ENCODE peak calls at places on chromosomes 16 and 17, in eight cellular contexts. One of them, this sample, is unnamed.

GRCh38 chr17:76716834-76717205 is 6.1 kb upstream of the MXRA7 start:
- DNase-seq in fibroblast of lung: peak
- DNase-seq in tibial artery: no peak
- DNase-seq in heart left ventricle: peak
- DNase-seq in lower lobe of right lung: no peak
- DNase-seq in coronary artery: no peak
- DNase-seq in psoas muscle: no peak
- DNase-seq in A549: no peak
- DNase-seq in this sample: no peak

GRCh38 chr16:55552621-55553020 is 13.9 kb upstream of the CAPNS2 start:
- DNase-seq in coronary artery: no peak
- DNase-seq in psoas muscle: no peak
- DNase-seq in heart left ventricle: no peak
- DNase-seq in lower lobe of right lung: no peak
- DNase-seq in tibial artery: no peak
- DNase-seq in A549: no peak
- DNase-seq in fibroblast of lung: peak
- DNase-seq in this sample: no peak

GRCh38 chr17:76523084-76524037 is 14.1 kb downstream of the CYGB start:
- DNase-seq in psoas muscle: peak
- DNase-seq in lower lobe of right lung: peak
- DNase-seq in A549: peak
- DNase-seq in coronary artery: no peak
- DNase-seq in heart left ventricle: peak
- DNase-seq in tibial artery: no peak
- DNase-seq in fibroblast of lung: peak
- DNase-seq in this sample: peak

GRCh38 chr16:3095869-3096268 is 3.2 kb downstream of the ZSCAN10 start:
- DNase-seq in heart left ventricle: no peak
- DNase-seq in tibial artery: no peak
- DNase-seq in psoas muscle: no peak
- DNase-seq in coronary artery: no peak
- DNase-seq in fibroblast of lung: no peak
- DNase-seq in lower lobe of right lung: peak
- DNase-seq in A549: peak
- DNase-seq in this sample: no peak

GRCh38 chr16:29148867-29149272 is 164.0 kb downstream of the LAT start:
- DNase-seq in heart left ventricle: peak
- DNase-seq in tibial artery: peak
- DNase-seq in A549: no peak
- DNase-seq in coronary artery: no peak
- DNase-seq in psoas muscle: no peak
- DNase-seq in fibroblast of lung: no peak
- DNase-seq in lower lobe of right lung: peak
- DNase-seq in this sample: no peak

GRCh38 chr17:40415390-40415789 is 2.3 kb downstream of the TOP2A start:
- DNase-seq in tibial artery: no peak
- DNase-seq in coronary artery: no peak
- DNase-seq in A549: peak
- DNase-seq in fibroblast of lung: peak
- DNase-seq in psoas muscle: no peak
- DNase-seq in heart left ventricle: no peak
- DNase-seq in lower lobe of right lung: no peak
- DNase-seq in this sample: no peak

GRCh38 chr17:50234581-50234980 is 33.1 kb upstream of the COL1A1 start:
- DNase-seq in A549: no peak
- DNase-seq in lower lobe of right lung: no peak
- DNase-seq in fibroblast of lung: no peak
- DNase-seq in heart left ventricle: no peak
- DNase-seq in coronary artery: no peak
- DNase-seq in psoas muscle: no peak
- DNase-seq in tibial artery: no peak
- DNase-seq in this sample: no peak

GRCh38 chr16:15952265-15952711 is 2.9 kb downstream of the ABCC1 start:
- DNase-seq in coronary artery: no peak
- DNase-seq in A549: no peak
- DNase-seq in tibial artery: peak
- DNase-seq in lower lobe of right lung: no peak
- DNase-seq in heart left ventricle: no peak
- DNase-seq in psoas muscle: no peak
- DNase-seq in fibroblast of lung: no peak
- DNase-seq in this sample: no peak

GRCh38 chr16:57266531-57267268 is 17.8 kb downstream of the PLLP start:
- DNase-seq in coronary artery: no peak
- DNase-seq in psoas muscle: no peak
- DNase-seq in lower lobe of right lung: no peak
- DNase-seq in fibroblast of lung: no peak
- DNase-seq in tibial artery: no peak
- DNase-seq in heart left ventricle: no peak
- DNase-seq in A549: no peak
- DNase-seq in this sample: peak

GRCh38 chr17:65359016-65359415 is 202.4 kb downstream of the AXIN2 start:
- DNase-seq in coronary artery: no peak
- DNase-seq in lower lobe of right lung: no peak
- DNase-seq in tibial artery: no peak
- DNase-seq in psoas muscle: no peak
- DNase-seq in heart left ventricle: no peak
- DNase-seq in A549: no peak
- DNase-seq in fibroblast of lung: peak
- DNase-seq in this sample: no peak

GRCh38 chr16:4882633-4883285 is 35.5 kb downstream of the UBN1 start:
- DNase-seq in coronary artery: no peak
- DNase-seq in tibial artery: no peak
- DNase-seq in A549: no peak
- DNase-seq in psoas muscle: no peak
- DNase-seq in heart left ventricle: peak
- DNase-seq in fibroblast of lung: peak
- DNase-seq in lower lobe of right lung: no peak
- DNase-seq in this sample: peak

GRCh38 chr17:43314582-43314981 is 80.8 kb upstream of the RNU2-1 start:
- DNase-seq in tibial artery: no peak
- DNase-seq in coronary artery: no peak
- DNase-seq in psoas muscle: no peak
- DNase-seq in A549: no peak
- DNase-seq in lower lobe of right lung: no peak
- DNase-seq in heart left ventricle: no peak
- DNase-seq in fibroblast of lung: no peak
- DNase-seq in this sample: no peak

GRCh38 chr16:30663038-30663437 is 4.8 kb downstream of the FBRS start:
- DNase-seq in lower lobe of right lung: no peak
- DNase-seq in A549: no peak
- DNase-seq in heart left ventricle: no peak
- DNase-seq in psoas muscle: no peak
- DNase-seq in tibial artery: no peak
- DNase-seq in coronary artery: no peak
- DNase-seq in fibroblast of lung: no peak
- DNase-seq in this sample: no peak

GRCh38 chr17:72970794-72971512 is 121.5 kb downstream of the SLC39A11 start:
- DNase-seq in psoas muscle: no peak
- DNase-seq in heart left ventricle: no peak
- DNase-seq in tibial artery: no peak
- DNase-seq in coronary artery: no peak
- DNase-seq in lower lobe of right lung: no peak
- DNase-seq in A549: no peak
- DNase-seq in fibroblast of lung: no peak
- DNase-seq in this sample: peak
- H3K27ac ChIP-seq in psoas muscle: no peak
- H3K27ac ChIP-seq in heart left ventricle: no peak
- H3K27ac ChIP-seq in tibial artery: no peak
- H3K27ac ChIP-seq in coronary artery: no peak
- H3K27ac ChIP-seq in lower lobe of right lung: no peak
- H3K27ac ChIP-seq in A549: no peak
- H3K27ac ChIP-seq in fibroblast of lung: no peak
- H3K27ac ChIP-seq in this sample: no peak

GRCh38 chr17:20009302-20010098 is at the start of gene SPECC1:
- DNase-seq in psoas muscle: peak
- DNase-seq in fibroblast of lung: peak
- DNase-seq in A549: peak
- DNase-seq in coronary artery: peak
- DNase-seq in heart left ventricle: peak
- DNase-seq in lower lobe of right lung: peak
- DNase-seq in tibial artery: peak
- DNase-seq in this sample: peak
- TF ChIP-seq CTCF in psoas muscle: peak
- TF ChIP-seq CTCF in fibroblast of lung: no peak
- TF ChIP-seq CTCF in A549: peak
- TF ChIP-seq CTCF in coronary artery: peak
- TF ChIP-seq CTCF in heart left ventricle: peak
- TF ChIP-seq CTCF in lower lobe of right lung: peak
- TF ChIP-seq CTCF in tibial artery: peak
- TF ChIP-seq CTCF in this sample: peak

GRCh38 chr17:1494203-1494602 is 1.7 kb upstream of the MYO1C start:
- DNase-seq in coronary artery: no peak
- DNase-seq in fibroblast of lung: no peak
- DNase-seq in lower lobe of right lung: no peak
- DNase-seq in heart left ventricle: no peak
- DNase-seq in psoas muscle: no peak
- DNase-seq in tibial artery: no peak
- DNase-seq in A549: no peak
- DNase-seq in this sample: no peak
- H3K27ac ChIP-seq in coronary artery: peak
- H3K27ac ChIP-seq in fibroblast of lung: no peak
- H3K27ac ChIP-seq in lower lobe of right lung: peak
- H3K27ac ChIP-seq in heart left ventricle: peak
- H3K27ac ChIP-seq in psoas muscle: no peak
- H3K27ac ChIP-seq in tibial artery: peak
- H3K27ac ChIP-seq in A549: no peak
- H3K27ac ChIP-seq in this sample: peak

GRCh38 chr17:61410100-61410551 is 10.5 kb downstream of the TBX2 start:
- DNase-seq in psoas muscle: no peak
- DNase-seq in heart left ventricle: peak
- DNase-seq in tibial artery: peak
- DNase-seq in fibroblast of lung: no peak
- DNase-seq in coronary artery: no peak
- DNase-seq in A549: no peak
- DNase-seq in lower lobe of right lung: peak
- DNase-seq in this sample: no peak

GRCh38 chr17:61412860-61413653 is 13.4 kb downstream of the TBX2 start:
- DNase-seq in lower lobe of right lung: no peak
- DNase-seq in fibroblast of lung: peak
- DNase-seq in coronary artery: peak
- DNase-seq in tibial artery: peak
- DNase-seq in heart left ventricle: peak
- DNase-seq in A549: no peak
- DNase-seq in psoas muscle: no peak
- DNase-seq in this sample: no peak

GRCh38 chr17:61410555-61411089 is 11.0 kb downstream of the TBX2 start:
- DNase-seq in A549: no peak
- DNase-seq in coronary artery: peak
- DNase-seq in tibial artery: peak
- DNase-seq in heart left ventricle: peak
- DNase-seq in fibroblast of lung: peak
- DNase-seq in psoas muscle: peak
- DNase-seq in lower lobe of right lung: peak
- DNase-seq in this sample: peak

GRCh38 chr17:61411944-61412859 is 12.6 kb downstream of the TBX2 start:
- DNase-seq in A549: peak
- DNase-seq in fibroblast of lung: peak
- DNase-seq in psoas muscle: peak
- DNase-seq in tibial artery: peak
- DNase-seq in heart left ventricle: peak
- DNase-seq in coronary artery: peak
- DNase-seq in lower lobe of right lung: peak
- DNase-seq in this sample: peak

DNA sequence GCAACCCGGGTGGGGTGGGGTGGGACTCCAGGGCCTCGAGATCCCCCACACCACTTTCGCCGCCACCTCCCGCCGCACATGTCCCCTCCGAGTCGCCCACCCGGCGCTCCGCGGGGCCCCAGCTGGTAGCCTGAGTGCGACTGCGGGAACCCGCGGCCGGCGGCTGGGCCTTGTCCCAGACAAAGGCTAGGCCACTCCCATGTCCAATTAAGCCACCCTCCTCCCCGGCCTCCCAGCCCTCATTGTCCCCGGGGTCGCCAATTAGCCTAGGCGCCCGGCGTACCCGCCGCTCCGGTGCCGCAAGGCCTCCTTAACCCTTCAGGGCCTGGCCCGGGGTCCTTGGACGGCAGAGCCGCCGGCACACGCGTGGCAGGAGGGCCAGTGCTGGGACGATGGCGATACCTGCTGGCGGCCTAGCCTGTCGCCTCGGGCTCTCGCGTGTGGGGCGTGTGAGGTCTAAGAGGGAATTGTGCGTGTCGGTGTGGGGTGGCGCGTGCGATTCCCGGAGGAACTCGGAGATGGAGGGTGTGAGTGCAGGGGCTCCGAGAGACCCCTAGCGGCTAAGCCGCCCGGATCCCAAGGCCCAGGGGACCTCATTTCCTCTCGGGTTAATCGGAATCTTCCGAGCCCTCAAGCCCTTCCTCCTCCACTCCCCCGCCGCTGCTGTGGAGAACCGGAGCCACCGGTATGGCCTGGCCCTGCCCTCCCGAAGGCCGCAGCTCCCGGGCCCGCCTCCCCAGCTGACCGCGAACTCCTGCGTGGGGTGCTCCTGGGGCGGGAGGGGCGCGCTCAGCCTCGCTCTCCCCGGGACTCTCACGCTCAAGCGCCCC is 11.7 kb downstream of the TBX2 start:
- DNase-seq in coronary artery: peak
- DNase-seq in heart left ventricle: peak
- DNase-seq in A549: no peak
- DNase-seq in tibial artery: peak
- DNase-seq in lower lobe of right lung: peak
- DNase-seq in fibroblast of lung: peak
- DNase-seq in psoas muscle: no peak
- DNase-seq in this sample: peak
- TF ChIP-seq CTCF in coronary artery: peak
- TF ChIP-seq CTCF in heart left ventricle: no peak
- TF ChIP-seq CTCF in A549: peak
- TF ChIP-seq CTCF in tibial artery: no peak
- TF ChIP-seq CTCF in lower lobe of right lung: no peak
- TF ChIP-seq CTCF in fibroblast of lung: peak
- TF ChIP-seq CTCF in psoas muscle: peak
- TF ChIP-seq CTCF in this sample: no peak

GRCh38 chr17:72639711-72640110 is 452.8 kb downstream of the SLC39A11 start:
- DNase-seq in coronary artery: no peak
- DNase-seq in A549: no peak
- DNase-seq in tibial artery: no peak
- DNase-seq in fibroblast of lung: no peak
- DNase-seq in lower lobe of right lung: no peak
- DNase-seq in heart left ventricle: no peak
- DNase-seq in psoas muscle: no peak
- DNase-seq in this sample: no peak
- H3K27ac ChIP-seq in coronary artery: no peak
- H3K27ac ChIP-seq in A549: peak
- H3K27ac ChIP-seq in tibial artery: no peak
- H3K27ac ChIP-seq in fibroblast of lung: no peak
- H3K27ac ChIP-seq in lower lobe of right lung: no peak
- H3K27ac ChIP-seq in heart left ventricle: no peak
- H3K27ac ChIP-seq in psoas muscle: no peak
- H3K27ac ChIP-seq in this sample: no peak

GRCh38 chr17:17237026-17237799 is at the start of gene FLCN:
- DNase-seq in fibroblast of lung: peak
- DNase-seq in A549: peak
- DNase-seq in tibial artery: peak
- DNase-seq in lower lobe of right lung: peak
- DNase-seq in coronary artery: peak
- DNase-seq in heart left ventricle: peak
- DNase-seq in psoas muscle: peak
- DNase-seq in this sample: peak
- TF ChIP-seq CTCF in fibroblast of lung: no peak
- TF ChIP-seq CTCF in A549: no peak
- TF ChIP-seq CTCF in tibial artery: no peak
- TF ChIP-seq CTCF in lower lobe of right lung: no peak
- TF ChIP-seq CTCF in coronary artery: no peak
- TF ChIP-seq CTCF in heart left ventricle: no peak
- TF ChIP-seq CTCF in psoas muscle: no peak
- TF ChIP-seq CTCF in this sample: no peak